ENCODE peak calls at places on chromosomes 12 and 14, in nine cellular contexts. D is thoracic aorta; C is CD4-positive, alpha-beta T cell; V is mucosa of descending colon; W is foreskin fibroblast; F is fibroblast of mammary gland; N is Calu3; I is cardiac muscle cell; Q is B cell. A is an unnamed sample.

GRCh38 chr12:132723764-132724140 is 13.1 kb downstream of the PGAM5 start:
- DNase-seq in D (no peak), C (no peak), V (no peak), W (no peak), F (peak), N (no peak), I (no peak), Q (no peak), A (no peak)

GRCh38 chr14:90495357-90496276 is 98.8 kb downstream of the CALM1 start:
- DNase-seq in D (no peak), C (peak), V (no peak), W (peak), F (peak), N (peak), I (peak), Q (peak), A (peak)

GRCh38 chr14:38536376-38537038 is 280.6 kb upstream of the CLEC14A start:
- DNase-seq in D (no peak), C (no peak), V (no peak), W (no peak), F (no peak), N (no peak), I (peak), Q (no peak), A (no peak)

GRCh38 chr14:104265918-104266642 is 127.7 kb downstream of the KIF26A start:
- DNase-seq in D (no peak), C (no peak), V (peak), W (no peak), F (no peak), N (no peak), I (no peak), Q (no peak), A (no peak)

GRCh38 chr14:30564868-30565248 is 5.9 kb downstream of the G2E3 start:
- DNase-seq in D (no peak), C (no peak), V (no peak), W (no peak), F (no peak), N (no peak), I (no peak), Q (no peak), A (no peak)

GRCh38 chr14:104780513-104781030 is 15.0 kb downstream of the AKT1 start:
- DNase-seq in D (no peak), C (no peak), V (no peak), W (no peak), F (no peak), N (no peak), I (no peak), Q (no peak), A (no peak)

GRCh38 chr14:38255673-38256357 is at the start of gene CLEC14A:
- DNase-seq in D (no peak), C (peak), V (peak), W (no peak), F (no peak), N (no peak), I (peak), Q (peak), A (peak)

GRCh38 chr14:95322646-95323045 is 2.9 kb upstream of the CLMN start:
- DNase-seq in D (no peak), C (no peak), V (no peak), W (no peak), F (no peak), N (no peak), I (no peak), Q (no peak), A (no peak)

GRCh38 chr14:49770212-49770817 is 2.4 kb downstream of the KLHDC2 start:
- DNase-seq in D (no peak), C (no peak), V (no peak), W (peak), F (peak), N (peak), I (no peak), Q (no peak), A (no peak)

GRCh38 chr12:13534645-13535398 is 338.3 kb downstream of the EMP1 start:
- DNase-seq in D (no peak), C (peak), V (no peak), W (peak), F (peak), N (peak), I (peak), Q (no peak), A (peak)

GRCh38 chr12:64752833-64753238 is 6.4 kb downstream of the GNS start:
- DNase-seq in D (no peak), C (no peak), V (no peak), W (no peak), F (peak), N (no peak), I (no peak), Q (no peak), A (no peak)

GRCh38 chr12:65022441-65022840 is 98.7 kb downstream of the WIF1 start:
- DNase-seq in D (no peak), C (no peak), V (peak), W (no peak), F (no peak), N (no peak), I (no peak), Q (no peak), A (no peak)

GRCh38 chr14:80930836-80931389 is 10.6 kb downstream of the CEP128 start:
- DNase-seq in D (no peak), C (peak), V (no peak), W (peak), F (peak), N (no peak), I (no peak), Q (no peak), A (peak)

GRCh38 chr12:19630536-19630935 is 191.2 kb downstream of the AEBP2 start:
- DNase-seq in D (no peak), C (no peak), V (no peak), W (no peak), F (no peak), N (no peak), I (no peak), Q (no peak), A (no peak)

GRCh38 chr14:51939727-51940126 is 49.6 kb upstream of the RTRAF start:
- DNase-seq in D (no peak), C (no peak), V (no peak), W (no peak), F (peak), N (no peak), I (no peak), Q (no peak), A (no peak)

GRCh38 chr12:6830286-6830892 is 2.2 kb downstream of the P3H3 start:
- DNase-seq in D (no peak), C (no peak), V (no peak), W (no peak), F (no peak), N (no peak), I (no peak), Q (no peak), A (no peak)

GRCh38 chr12:6828671-6829531 is 694 bp downstream of the P3H3 start:
- DNase-seq in D (no peak), C (peak), V (peak), W (peak), F (peak), N (peak), I (peak), Q (peak), A (peak)

GRCh38 chr12:6827982-6828670 is at the start of gene P3H3:
- DNase-seq in D (no peak), C (no peak), V (no peak), W (peak), F (peak), N (no peak), I (peak), Q (peak), A (no peak)

GRCh38 chr12:6831021-6831420 is 2.8 kb downstream of the P3H3 start:
- DNase-seq in D (no peak), C (no peak), V (peak), W (no peak), F (no peak), N (no peak), I (no peak), Q (no peak), A (no peak)

DNA sequence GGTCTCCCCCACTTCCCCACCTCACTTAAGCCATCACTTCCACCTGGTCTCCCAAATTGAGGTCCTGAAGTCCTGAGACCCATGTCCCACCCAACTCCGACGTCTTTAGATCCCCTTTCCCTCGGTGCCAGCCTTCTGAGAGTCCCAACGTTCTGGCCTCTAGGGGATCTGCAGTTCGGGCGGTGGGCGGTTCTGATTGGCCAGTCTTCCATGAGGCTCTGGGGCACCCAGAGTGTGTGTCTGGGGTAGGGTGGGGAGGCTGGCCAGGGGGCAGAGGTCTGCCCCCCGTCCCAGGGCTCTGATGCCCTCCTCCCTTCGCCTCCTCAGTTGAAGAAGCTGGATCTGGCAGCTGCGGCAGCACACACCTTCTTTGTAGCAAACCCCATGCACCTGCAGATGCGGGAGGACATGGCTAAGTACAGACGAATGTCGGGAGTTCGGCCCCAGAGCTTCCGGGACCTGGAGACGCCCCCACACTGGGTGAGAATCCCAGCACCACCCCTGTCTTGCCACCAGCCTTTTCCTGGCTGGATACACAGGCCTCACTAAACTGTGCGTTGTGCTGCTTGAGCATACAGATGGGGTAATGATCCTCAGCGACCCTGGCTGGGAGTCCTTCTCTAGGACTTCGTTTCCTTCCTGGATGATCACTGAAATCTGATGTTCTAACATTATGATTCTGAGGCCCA is 1.5 kb downstream of the P3H3 start:
- DNase-seq in D (no peak), C (no peak), V (peak), W (no peak), F (peak), N (no peak), I (peak), Q (no peak), A (no peak)
- TF ChIP-seq CTCF in D (no peak), C (no peak), V (no peak), W (peak), F (peak), N (no peak), I (peak), Q (no peak), A (no peak)

DNA sequence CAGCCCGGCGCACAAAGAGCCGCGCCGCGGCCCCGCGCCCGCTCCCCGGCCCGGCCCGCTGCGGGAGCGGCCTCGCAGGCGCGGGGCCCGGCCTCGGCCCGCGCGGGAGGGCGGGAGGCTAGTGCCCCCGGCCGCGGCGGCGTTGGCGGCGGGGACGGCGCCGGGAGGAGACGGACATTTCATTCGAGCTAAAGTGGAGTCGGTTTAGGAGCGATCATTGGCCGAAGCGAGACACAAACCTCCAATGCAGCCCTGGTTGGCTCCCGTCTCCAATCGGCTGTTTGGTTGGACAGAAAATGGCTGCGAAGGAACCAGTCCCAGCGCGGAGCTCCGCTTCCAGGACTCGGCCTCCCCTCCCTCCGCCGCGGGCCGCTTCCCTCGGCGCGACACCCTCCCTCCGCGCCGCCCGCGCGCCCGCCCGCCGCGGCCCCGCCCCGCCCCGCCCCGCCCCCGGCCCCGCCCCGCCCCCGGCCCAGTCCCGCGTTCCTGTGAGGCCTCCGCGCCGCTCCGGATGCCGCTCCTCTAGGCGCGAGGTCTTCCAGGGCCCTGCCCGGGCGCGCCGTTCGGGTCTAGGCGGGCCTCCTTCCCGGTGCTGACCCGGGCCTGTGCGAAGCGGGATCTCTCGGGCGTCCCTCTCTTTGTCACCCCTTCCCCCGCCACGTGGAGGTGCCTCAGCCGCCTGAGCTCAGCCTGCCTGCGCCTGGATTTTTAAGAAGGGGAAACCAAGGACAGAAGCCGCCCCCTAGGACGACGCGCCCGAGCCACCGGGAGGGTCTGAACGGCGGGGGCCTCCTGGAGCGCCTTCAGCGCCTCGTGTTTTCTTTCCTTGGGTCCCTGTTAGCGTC is at the start of gene NFYB:
- DNase-seq in D (peak), C (peak), V (peak), W (peak), F (peak), N (peak), I (peak), Q (peak), A (peak)
- TF ChIP-seq CTCF in D (no peak), C (no peak), V (no peak), W (no peak), F (no peak), N (no peak), I (no peak), Q (no peak), A (no peak)

GRCh38 chr14:53663709-53664108 is 292.9 kb downstream of the BMP4 start:
- DNase-seq in D (no peak), C (no peak), V (no peak), W (peak), F (peak), N (peak), I (peak), Q (no peak), A (no peak)
- TF ChIP-seq CTCF in D (no peak), C (no peak), V (no peak), W (peak), F (peak), N (no peak), I (peak), Q (no peak), A (no peak)

GRCh38 chr12:76449993-76450392 is 101.8 kb upstream of the BBS10 start:
- DNase-seq in D (no peak), C (no peak), V (no peak), W (no peak), F (peak), N (no peak), I (no peak), Q (no peak), A (no peak)

GRCh38 chr12:76450690-76451089 is 102.5 kb upstream of the BBS10 start:
- DNase-seq in D (no peak), C (no peak), V (no peak), W (peak), F (peak), N (no peak), I (no peak), Q (no peak), A (no peak)

GRCh38 chr12:76449572-76449971 is 101.4 kb upstream of the BBS10 start:
- DNase-seq in D (no peak), C (no peak), V (no peak), W (peak), F (peak), N (no peak), I (no peak), Q (no peak), A (no peak)

GRCh38 chr12:76455582-76456345 is 103.8 kb downstream of the OSBPL8 start:
- DNase-seq in D (no peak), C (no peak), V (no peak), W (peak), F (peak), N (peak), I (peak), Q (no peak), A (peak)

DNA sequence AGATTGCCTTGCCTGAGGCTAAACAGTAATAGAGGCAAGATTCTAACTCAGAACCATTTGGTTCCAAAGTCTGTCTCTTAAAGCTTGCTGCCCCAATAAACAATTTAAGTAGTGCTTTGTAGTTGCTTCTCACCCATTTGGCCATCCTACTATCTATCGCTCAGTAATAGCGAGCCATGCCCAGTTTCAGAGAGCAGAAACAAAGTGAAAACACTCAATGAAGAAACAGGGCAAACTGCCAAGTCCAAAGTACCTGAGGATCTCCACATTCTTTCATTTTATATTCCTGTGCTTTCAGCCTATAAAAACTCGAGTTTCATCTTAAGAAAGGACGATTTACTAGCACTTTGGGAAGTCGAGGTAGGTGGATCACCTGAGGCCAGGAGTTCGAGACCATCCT is 103.3 kb upstream of the BBS10 start:
- DNase-seq in D (no peak), C (no peak), V (no peak), W (no peak), F (no peak), N (no peak), I (no peak), Q (no peak), A (no peak)
- TF ChIP-seq CTCF in D (no peak), C (no peak), V (no peak), W (no peak), F (no peak), N (no peak), I (no peak), Q (no peak), A (no peak)

GRCh38 chr12:74412607-74413230 is 124.9 kb upstream of the ATXN7L3B start:
- DNase-seq in D (no peak), C (no peak), V (no peak), W (peak), F (peak), N (no peak), I (peak), Q (no peak), A (no peak)
- TF ChIP-seq CTCF in D (peak), C (peak), V (no peak), W (peak), F (peak), N (no peak), I (peak), Q (peak), A (no peak)

DNA sequence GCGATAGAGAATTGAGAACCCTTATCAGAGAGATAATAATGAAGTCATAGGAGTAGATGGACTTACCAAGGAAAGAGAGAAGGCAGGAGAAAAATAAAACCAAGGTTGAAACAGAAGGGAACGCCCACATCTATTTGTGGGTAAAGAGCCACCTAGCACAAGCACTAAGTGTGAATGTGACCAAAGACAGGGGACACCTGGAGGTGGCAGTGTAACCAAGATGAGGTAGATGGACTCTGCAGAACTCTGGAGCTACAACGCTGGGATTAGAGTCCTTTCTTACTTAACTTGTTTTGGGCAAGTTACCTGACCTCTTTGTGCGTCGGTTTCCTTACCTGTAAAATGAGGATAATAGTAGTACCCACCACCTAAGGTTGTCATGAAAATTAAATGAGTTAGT is 101.9 kb downstream of the SLC5A8 start:
- DNase-seq in D (no peak), C (no peak), V (no peak), W (no peak), F (no peak), N (no peak), I (no peak), Q (no peak), A (no peak)
- TF ChIP-seq CTCF in D (no peak), C (no peak), V (no peak), W (no peak), F (no peak), N (no peak), I (no peak), Q (no peak), A (no peak)

DNA sequence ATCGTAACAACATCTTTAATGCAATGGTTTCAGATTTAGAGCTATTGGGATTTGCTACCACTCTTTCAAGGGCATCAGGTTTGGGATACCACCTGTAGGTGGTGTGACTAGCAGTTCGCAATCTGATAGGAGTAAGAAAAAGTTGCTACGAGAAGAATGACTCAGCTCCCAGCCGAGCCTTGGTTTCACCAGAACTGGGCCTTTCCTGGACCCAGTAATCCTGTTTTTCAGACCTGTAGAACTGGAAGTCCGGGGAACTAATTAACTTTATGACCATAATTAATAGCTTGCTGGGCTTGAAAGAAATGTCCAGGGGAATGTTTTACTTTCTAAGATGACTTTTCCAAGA is 770 bp downstream of the ABHD4 start:
- DNase-seq in D (no peak), C (no peak), V (no peak), W (peak), F (peak), N (peak), I (peak), Q (peak), A (peak)
- TF ChIP-seq CTCF in D (peak), C (peak), V (no peak), W (peak), F (peak), N (no peak), I (peak), Q (no peak), A (no peak)

DNA sequence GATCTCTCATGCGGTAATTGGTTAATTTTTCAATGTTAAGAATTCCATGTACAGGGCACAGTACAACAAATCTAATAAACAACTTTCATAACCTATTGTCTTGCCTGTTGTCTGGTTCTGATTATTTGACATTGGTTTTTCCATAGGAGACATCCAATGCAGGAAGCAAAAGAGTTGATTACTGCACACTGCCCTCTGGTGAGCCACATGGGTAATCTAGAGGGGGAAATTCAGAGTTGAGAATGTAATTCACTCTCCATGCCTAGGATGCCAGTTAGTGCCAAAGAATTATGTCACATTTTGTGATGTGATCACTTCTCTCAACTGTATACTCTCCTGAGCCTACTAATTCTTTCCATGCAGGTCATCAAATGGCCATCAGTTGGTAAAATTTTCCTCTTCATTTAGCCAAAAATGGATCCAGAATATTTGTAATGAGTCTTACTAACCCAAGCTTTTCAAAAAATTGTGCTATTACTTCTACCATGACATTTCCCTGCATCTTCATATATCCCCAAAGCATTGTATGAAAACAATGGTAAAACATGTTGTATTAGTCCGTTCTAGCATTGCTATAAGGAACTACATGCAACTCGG is 17.7 kb upstream of the CCDC91 start:
- DNase-seq in D (no peak), C (no peak), V (no peak), W (peak), F (peak), N (peak), I (peak), Q (no peak), A (no peak)
- TF ChIP-seq CTCF in D (peak), C (peak), V (peak), W (peak), F (peak), N (peak), I (peak), Q (no peak), A (peak)

GRCh38 chr12:113757223-113758002 is 208.7 kb downstream of the RBM19 start:
- DNase-seq in D (no peak), C (no peak), V (no peak), W (no peak), F (no peak), N (peak), I (no peak), Q (no peak), A (no peak)
- TF ChIP-seq CTCF in D (no peak), C (no peak), V (no peak), W (no peak), F (no peak), N (no peak), I (no peak), Q (no peak), A (no peak)